ENCODE peak calls at places on chromosomes 4 and X, in eight cellular contexts. One of them, this sample, is unnamed.
A peak's percentile ranks its signal among the peaks of the same experiment; 100 is the strongest.

GRCh38 chrX:40420899-40421729 is 159.7 kb upstream of the ATP6AP2 start:
- DNase-seq in astrocyte: peak; percentile 71
- DNase-seq in fibroblast of lung: peak; percentile 77
- DNase-seq in hepatocyte: no peak
- DNase-seq in PC-9: no peak
- DNase-seq in mesenchymal stem cell: no peak
- DNase-seq in keratinocyte: no peak
- DNase-seq in OCI-LY7: no peak
- DNase-seq in this sample: no peak

GRCh38 chr4:41281038-41281634 is 24.4 kb downstream of the UCHL1 start:
- DNase-seq in astrocyte: peak; percentile 50
- DNase-seq in fibroblast of lung: peak; percentile 59
- DNase-seq in hepatocyte: peak; percentile 84
- DNase-seq in PC-9: peak; percentile 72
- DNase-seq in mesenchymal stem cell: peak; percentile 85
- DNase-seq in keratinocyte: peak; percentile 26
- DNase-seq in OCI-LY7: peak; percentile 80
- DNase-seq in this sample: peak; percentile 74

GRCh38 chr4:119016636-119017035 is 119.0 kb upstream of the MYOZ2 start:
- DNase-seq in astrocyte: peak; percentile 82
- DNase-seq in fibroblast of lung: peak; percentile 88
- DNase-seq in hepatocyte: peak; percentile 23
- DNase-seq in PC-9: no peak
- DNase-seq in mesenchymal stem cell: peak; percentile 75
- DNase-seq in keratinocyte: no peak
- DNase-seq in OCI-LY7: no peak
- DNase-seq in this sample: no peak

GRCh38 chr4:158754385-158755180 is 14.2 kb upstream of the FNIP2 start:
- DNase-seq in astrocyte: peak; percentile 83
- DNase-seq in fibroblast of lung: peak; percentile 83
- DNase-seq in hepatocyte: no peak
- DNase-seq in PC-9: no peak
- DNase-seq in mesenchymal stem cell: no peak
- DNase-seq in keratinocyte: no peak
- DNase-seq in OCI-LY7: no peak
- DNase-seq in this sample: no peak

GRCh38 chrX:153507484-153508178 is 9.8 kb upstream of the ATP2B3 start:
- DNase-seq in astrocyte: no peak
- DNase-seq in fibroblast of lung: peak; percentile 59
- DNase-seq in hepatocyte: peak; percentile 85
- DNase-seq in PC-9: peak; percentile 38
- DNase-seq in mesenchymal stem cell: peak; percentile 53
- DNase-seq in keratinocyte: no peak
- DNase-seq in OCI-LY7: peak; percentile 70
- DNase-seq in this sample: peak; percentile 57

GRCh38 chr4:41177016-41177415 is 37.3 kb downstream of the APBB2 start:
- DNase-seq in astrocyte: peak; percentile 83
- DNase-seq in fibroblast of lung: peak; percentile 89
- DNase-seq in hepatocyte: peak; percentile 45
- DNase-seq in PC-9: peak; percentile 57
- DNase-seq in mesenchymal stem cell: peak; percentile 81
- DNase-seq in keratinocyte: no peak
- DNase-seq in OCI-LY7: no peak
- DNase-seq in this sample: no peak

GRCh38 chr4:47662975-47663374 is 174.9 kb downstream of the CORIN start:
- DNase-seq in astrocyte: no peak
- DNase-seq in fibroblast of lung: no peak
- DNase-seq in hepatocyte: no peak
- DNase-seq in PC-9: no peak
- DNase-seq in mesenchymal stem cell: no peak
- DNase-seq in keratinocyte: no peak
- DNase-seq in OCI-LY7: peak; percentile 43
- DNase-seq in this sample: peak; percentile 41

GRCh38 chr4:57064811-57065711 is 45.1 kb downstream of the IGFBP7 start:
- DNase-seq in astrocyte: peak; percentile 99
- DNase-seq in fibroblast of lung: peak; percentile 99
- DNase-seq in hepatocyte: no peak
- DNase-seq in PC-9: no peak
- DNase-seq in mesenchymal stem cell: peak; percentile 91
- DNase-seq in keratinocyte: no peak
- DNase-seq in OCI-LY7: no peak
- DNase-seq in this sample: no peak

GRCh38 chr4:30258949-30259348 is 461.2 kb upstream of the PCDH7 start:
- DNase-seq in astrocyte: no peak
- DNase-seq in fibroblast of lung: no peak
- DNase-seq in hepatocyte: no peak
- DNase-seq in PC-9: no peak
- DNase-seq in mesenchymal stem cell: no peak
- DNase-seq in keratinocyte: no peak
- DNase-seq in OCI-LY7: no peak
- DNase-seq in this sample: no peak

GRCh38 chr4:7766661-7767345 is 172.9 kb downstream of the AFAP1 start:
- DNase-seq in astrocyte: no peak
- DNase-seq in fibroblast of lung: no peak
- DNase-seq in hepatocyte: no peak
- DNase-seq in PC-9: no peak
- DNase-seq in mesenchymal stem cell: no peak
- DNase-seq in keratinocyte: no peak
- DNase-seq in OCI-LY7: no peak
- DNase-seq in this sample: no peak

GRCh38 chr4:88718098-88718497 is 20.5 kb upstream of the NAP1L5 start:
- DNase-seq in astrocyte: no peak
- DNase-seq in fibroblast of lung: no peak
- DNase-seq in hepatocyte: no peak
- DNase-seq in PC-9: no peak
- DNase-seq in mesenchymal stem cell: no peak
- DNase-seq in keratinocyte: no peak
- DNase-seq in OCI-LY7: no peak
- DNase-seq in this sample: no peak

GRCh38 chrX:149079805-149080406 is 425.2 kb downstream of the IDS start:
- DNase-seq in astrocyte: no peak
- DNase-seq in fibroblast of lung: no peak
- DNase-seq in hepatocyte: no peak
- DNase-seq in PC-9: no peak
- DNase-seq in mesenchymal stem cell: no peak
- DNase-seq in keratinocyte: no peak
- DNase-seq in OCI-LY7: peak; percentile 3
- DNase-seq in this sample: no peak

GRCh38 chr4:91961504-91961903 is 342.3 kb upstream of the GRID2 start:
- DNase-seq in astrocyte: peak; percentile 14
- DNase-seq in fibroblast of lung: peak; percentile 32
- DNase-seq in hepatocyte: no peak
- DNase-seq in PC-9: no peak
- DNase-seq in mesenchymal stem cell: peak; percentile 8
- DNase-seq in keratinocyte: no peak
- DNase-seq in OCI-LY7: no peak
- DNase-seq in this sample: no peak

GRCh38 chr4:120850048-120850599 is 72.4 kb downstream of the PRDM5 start:
- DNase-seq in astrocyte: peak; percentile 71
- DNase-seq in fibroblast of lung: peak; percentile 80
- DNase-seq in hepatocyte: no peak
- DNase-seq in PC-9: no peak
- DNase-seq in mesenchymal stem cell: no peak
- DNase-seq in keratinocyte: no peak
- DNase-seq in OCI-LY7: no peak
- DNase-seq in this sample: no peak

GRCh38 chrX:7083468-7084396 is 63.8 kb upstream of the STS start:
- DNase-seq in astrocyte: peak; percentile 99
- DNase-seq in fibroblast of lung: peak; percentile 99
- DNase-seq in hepatocyte: no peak
- DNase-seq in PC-9: peak; percentile 95
- DNase-seq in mesenchymal stem cell: peak; percentile 91
- DNase-seq in keratinocyte: peak; percentile 76
- DNase-seq in OCI-LY7: peak; percentile 90
- DNase-seq in this sample: peak; percentile 93

GRCh38 chrX:14095702-14096101 is 66.0 kb upstream of the GEMIN8 start:
- DNase-seq in astrocyte: peak; percentile 16
- DNase-seq in fibroblast of lung: peak; percentile 32
- DNase-seq in hepatocyte: peak; percentile 62
- DNase-seq in PC-9: no peak
- DNase-seq in mesenchymal stem cell: peak; percentile 53
- DNase-seq in keratinocyte: peak; percentile 15
- DNase-seq in OCI-LY7: peak; percentile 62
- DNase-seq in this sample: peak; percentile 60

DNA sequence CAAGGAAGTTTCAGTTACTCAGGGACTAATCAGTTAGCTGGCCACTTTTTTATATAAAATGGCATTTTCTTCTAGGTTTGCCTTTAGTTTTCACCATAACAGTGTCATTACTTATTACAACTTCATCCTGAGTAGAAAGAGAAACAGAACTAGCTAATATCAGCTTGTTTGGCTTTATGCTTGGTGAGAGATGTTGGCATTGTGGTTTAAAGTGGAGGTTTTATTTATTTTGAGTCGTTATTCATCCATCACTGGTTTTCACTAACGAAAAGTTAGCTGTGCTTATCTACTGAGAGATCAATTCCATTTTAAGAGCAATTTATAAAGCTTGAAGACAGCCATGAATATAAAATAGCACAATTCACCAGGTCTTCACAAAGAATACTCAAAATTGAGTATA is 714.5 kb downstream of the GRID2 start:
- DNase-seq in astrocyte: peak; percentile 11
- DNase-seq in fibroblast of lung: peak; percentile 22
- DNase-seq in hepatocyte: no peak
- DNase-seq in PC-9: no peak
- DNase-seq in mesenchymal stem cell: no peak
- DNase-seq in keratinocyte: no peak
- DNase-seq in OCI-LY7: no peak
- DNase-seq in this sample: no peak
- H2AFZ ChIP-seq in astrocyte: no peak overlapping the region
- H2AFZ ChIP-seq in fibroblast of lung: no peak overlapping the region
- H2AFZ ChIP-seq in hepatocyte: no peak overlapping the region
- H2AFZ ChIP-seq in PC-9: no peak overlapping the region
- H2AFZ ChIP-seq in mesenchymal stem cell: no peak overlapping the region
- H2AFZ ChIP-seq in keratinocyte: no peak overlapping the region
- H2AFZ ChIP-seq in OCI-LY7: no peak overlapping the region
- H2AFZ ChIP-seq in this sample: no peak overlapping the region

GRCh38 chr4:163620738-163621137 is 126.2 kb downstream of the TMA16 start:
- DNase-seq in astrocyte: no peak
- DNase-seq in fibroblast of lung: no peak
- DNase-seq in hepatocyte: no peak
- DNase-seq in PC-9: no peak
- DNase-seq in mesenchymal stem cell: no peak
- DNase-seq in keratinocyte: no peak
- DNase-seq in OCI-LY7: no peak
- DNase-seq in this sample: no peak

GRCh38 chr4:163624727-163625126 is 130.2 kb downstream of the TMA16 start:
- DNase-seq in astrocyte: no peak
- DNase-seq in fibroblast of lung: no peak
- DNase-seq in hepatocyte: no peak
- DNase-seq in PC-9: no peak
- DNase-seq in mesenchymal stem cell: no peak
- DNase-seq in keratinocyte: no peak
- DNase-seq in OCI-LY7: no peak
- DNase-seq in this sample: no peak

GRCh38 chr4:163622351-163623051 is 128.0 kb downstream of the TMA16 start:
- DNase-seq in astrocyte: no peak
- DNase-seq in fibroblast of lung: no peak
- DNase-seq in hepatocyte: no peak
- DNase-seq in PC-9: no peak
- DNase-seq in mesenchymal stem cell: no peak
- DNase-seq in keratinocyte: no peak
- DNase-seq in OCI-LY7: no peak
- DNase-seq in this sample: no peak

GRCh38 chr4:163623787-163624186 is 129.3 kb downstream of the TMA16 start:
- DNase-seq in astrocyte: no peak
- DNase-seq in fibroblast of lung: no peak
- DNase-seq in hepatocyte: no peak
- DNase-seq in PC-9: no peak
- DNase-seq in mesenchymal stem cell: no peak
- DNase-seq in keratinocyte: no peak
- DNase-seq in OCI-LY7: no peak
- DNase-seq in this sample: no peak

DNA sequence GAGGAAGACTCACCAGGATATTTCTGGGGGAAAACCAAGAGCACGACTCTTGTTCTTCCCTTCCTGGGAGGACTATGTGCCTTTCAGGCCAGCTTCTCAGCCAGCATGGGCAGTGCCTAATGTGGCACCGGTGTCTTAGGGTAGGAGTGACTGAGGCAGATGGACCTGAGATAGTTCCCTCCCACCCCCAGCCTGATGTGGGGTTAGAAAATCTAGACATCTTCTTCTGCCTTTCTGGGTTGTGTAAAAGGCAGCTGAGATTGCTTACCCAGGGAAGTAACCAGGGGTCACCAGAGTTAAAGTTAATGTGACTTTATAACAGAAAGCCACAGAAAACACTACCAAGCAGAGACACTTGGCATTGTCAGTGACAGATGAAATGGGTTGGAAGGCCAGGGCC is 127.4 kb downstream of the TMA16 start:
- DNase-seq in astrocyte: no peak
- DNase-seq in fibroblast of lung: no peak
- DNase-seq in hepatocyte: no peak
- DNase-seq in PC-9: no peak
- DNase-seq in mesenchymal stem cell: no peak
- DNase-seq in keratinocyte: no peak
- DNase-seq in OCI-LY7: no peak
- DNase-seq in this sample: no peak
- H2AFZ ChIP-seq in astrocyte: no peak overlapping the region
- H2AFZ ChIP-seq in fibroblast of lung: no peak overlapping the region
- H2AFZ ChIP-seq in hepatocyte: no peak overlapping the region
- H2AFZ ChIP-seq in PC-9: no peak overlapping the region
- H2AFZ ChIP-seq in mesenchymal stem cell: no peak overlapping the region
- H2AFZ ChIP-seq in keratinocyte: no peak overlapping the region
- H2AFZ ChIP-seq in OCI-LY7: peak overlapping the region; percentile 16
- H2AFZ ChIP-seq in this sample: no peak overlapping the region

GRCh38 chr4:103137446-103137827 is 37.8 kb upstream of the BDH2 start:
- DNase-seq in astrocyte: peak; percentile 39
- DNase-seq in fibroblast of lung: peak; percentile 61
- DNase-seq in hepatocyte: no peak
- DNase-seq in PC-9: peak; percentile 87
- DNase-seq in mesenchymal stem cell: no peak
- DNase-seq in keratinocyte: peak; percentile 59
- DNase-seq in OCI-LY7: no peak
- DNase-seq in this sample: no peak
- H2AFZ ChIP-seq in astrocyte: no peak overlapping the region
- H2AFZ ChIP-seq in fibroblast of lung: no peak overlapping the region
- H2AFZ ChIP-seq in hepatocyte: no peak overlapping the region
- H2AFZ ChIP-seq in PC-9: no peak overlapping the region
- H2AFZ ChIP-seq in mesenchymal stem cell: no peak overlapping the region
- H2AFZ ChIP-seq in keratinocyte: peak overlapping the region; percentile 3
- H2AFZ ChIP-seq in OCI-LY7: no peak overlapping the region
- H2AFZ ChIP-seq in this sample: no peak overlapping the region

GRCh38 chr4:77209936-77210335 is 52.9 kb downstream of the CCNG2 start:
- DNase-seq in astrocyte: no peak
- DNase-seq in fibroblast of lung: no peak
- DNase-seq in hepatocyte: no peak
- DNase-seq in PC-9: no peak
- DNase-seq in mesenchymal stem cell: no peak
- DNase-seq in keratinocyte: no peak
- DNase-seq in OCI-LY7: no peak
- DNase-seq in this sample: no peak
- H2AFZ ChIP-seq in astrocyte: no peak overlapping the region
- H2AFZ ChIP-seq in fibroblast of lung: no peak overlapping the region
- H2AFZ ChIP-seq in hepatocyte: no peak overlapping the region
- H2AFZ ChIP-seq in PC-9: no peak overlapping the region
- H2AFZ ChIP-seq in mesenchymal stem cell: no peak overlapping the region
- H2AFZ ChIP-seq in keratinocyte: no peak overlapping the region
- H2AFZ ChIP-seq in OCI-LY7: no peak overlapping the region
- H2AFZ ChIP-seq in this sample: no peak overlapping the region

GRCh38 chr4:161919442-161920220 is 244.2 kb downstream of the FSTL5 start:
- DNase-seq in astrocyte: no peak
- DNase-seq in fibroblast of lung: no peak
- DNase-seq in hepatocyte: no peak
- DNase-seq in PC-9: no peak
- DNase-seq in mesenchymal stem cell: no peak
- DNase-seq in keratinocyte: no peak
- DNase-seq in OCI-LY7: no peak
- DNase-seq in this sample: no peak
- H2AFZ ChIP-seq in astrocyte: no peak overlapping the region
- H2AFZ ChIP-seq in fibroblast of lung: no peak overlapping the region
- H2AFZ ChIP-seq in hepatocyte: no peak overlapping the region
- H2AFZ ChIP-seq in PC-9: peak overlapping the region; percentile 16
- H2AFZ ChIP-seq in mesenchymal stem cell: no peak overlapping the region
- H2AFZ ChIP-seq in keratinocyte: peak overlapping the region; percentile 19
- H2AFZ ChIP-seq in OCI-LY7: no peak overlapping the region
- H2AFZ ChIP-seq in this sample: no peak overlapping the region

This sample was measured in MM.1S.